ENCODE peak calls at places on chromosomes 13 and 19, in seven cellular contexts. A is neural crest cell, Q is pancreas, W is fibroblast of lung, D is hepatocyte, I is H9, B is fibroblast of pulmonary artery. V is an unnamed sample.

GRCh38 chr13:21501709-21502108 is 42.6 kb upstream of the ZDHHC20 start:
- DNase-seq in I (peak), A (no peak), D (peak), B (no peak), Q (no peak), W (no peak), V (peak)

GRCh38 chr19:48480476-48481190 is 11.5 kb downstream of the CYTH2 start:
- DNase-seq in Q (peak), W (peak), B (no peak), I (no peak), A (no peak), D (no peak), V (peak)

GRCh38 chr19:51651216-51651846 is 4.7 kb upstream of the SIGLEC14 start:
- DNase-seq in W (no peak), D (no peak), A (no peak), B (no peak), I (no peak), Q (no peak), V (no peak)

GRCh38 chr13:77698211-77699058 is 948 bp downstream of the SLAIN1 start:
- DNase-seq in B (no peak), D (peak), A (peak), W (peak), Q (peak), I (peak), V (peak)

GRCh38 chr13:29507356-29507755 is 88.1 kb downstream of the SLC7A1 start:
- DNase-seq in A (no peak), D (no peak), W (no peak), B (no peak), Q (no peak), I (no peak), V (no peak)

GRCh38 chr19:54074851-54075250 is 6.3 kb downstream of the TARM1 start:
- DNase-seq in B (no peak), Q (no peak), W (no peak), I (no peak), D (no peak), A (no peak), V (no peak)

GRCh38 chr13:71863249-71863648 is 3.8 kb downstream of the DACH1 start:
- DNase-seq in A (no peak), Q (no peak), W (no peak), I (no peak), B (no peak), D (no peak), V (no peak)

GRCh38 chr19:20077791-20078463 is at the start of gene ZNF90:
- DNase-seq in B (peak), I (peak), W (peak), A (peak), Q (peak), D (peak), V (peak)

GRCh38 chr19:52270266-52270885 is 989 bp downstream of the ZNF766 start:
- DNase-seq in I (no peak), A (no peak), W (peak), B (no peak), Q (peak), D (peak), V (peak)

GRCh38 chr19:35790981-35791813 is 15.8 kb downstream of the ARHGAP33 start:
- DNase-seq in W (no peak), B (no peak), Q (peak), A (no peak), I (no peak), D (no peak), V (peak)
- TF ChIP-seq CTCF in W (no peak), B (no peak), Q (no peak), A (no peak), I (peak), D (no peak), V (no peak)

GRCh38 chr19:17929056-17929455 is 3.8 kb upstream of the CCDC124 start:
- DNase-seq in A (no peak), I (no peak), Q (no peak), B (no peak), W (no peak), D (no peak), V (no peak)

GRCh38 chr19:17933414-17934129 is 757 bp downstream of the CCDC124 start:
- DNase-seq in A (no peak), Q (no peak), B (peak), D (peak), W (peak), I (no peak), V (no peak)

GRCh38 chr19:17931532-17932191 is 1.2 kb upstream of the CCDC124 start:
- DNase-seq in W (peak), I (peak), A (no peak), Q (no peak), B (peak), D (peak), V (peak)

GRCh38 chr19:17936379-17936778 is 3.6 kb downstream of the CCDC124 start:
- DNase-seq in D (no peak), Q (no peak), W (no peak), I (no peak), B (no peak), A (no peak), V (no peak)

GRCh38 chr19:17932485-17933338 is at the start of gene CCDC124:
- DNase-seq in W (peak), Q (peak), I (peak), A (peak), B (peak), D (peak), V (peak)
- TF ChIP-seq CTCF in W (peak), Q (peak), I (peak), A (peak), B (peak), D (peak), V (peak)

GRCh38 chr13:36848228-36848982 is 29.4 kb downstream of the RFXAP start:
- DNase-seq in W (no peak), D (no peak), Q (no peak), A (no peak), B (peak), I (no peak), V (peak)
- TF ChIP-seq CTCF in W (no peak), D (peak), Q (no peak), A (peak), B (peak), I (peak), V (no peak)

GRCh38 chr19:57546513-57546912 is 13.2 kb downstream of the ZNF550 start:
- DNase-seq in A (no peak), I (no peak), D (no peak), B (no peak), W (no peak), Q (no peak), V (no peak)

GRCh38 chr19:57552432-57552831 is 7.2 kb downstream of the ZNF550 start:
- DNase-seq in D (no peak), A (no peak), I (no peak), Q (no peak), W (no peak), B (no peak), V (no peak)
- TF ChIP-seq CTCF in D (no peak), A (no peak), I (peak), Q (no peak), W (no peak), B (no peak), V (no peak)

DNA sequence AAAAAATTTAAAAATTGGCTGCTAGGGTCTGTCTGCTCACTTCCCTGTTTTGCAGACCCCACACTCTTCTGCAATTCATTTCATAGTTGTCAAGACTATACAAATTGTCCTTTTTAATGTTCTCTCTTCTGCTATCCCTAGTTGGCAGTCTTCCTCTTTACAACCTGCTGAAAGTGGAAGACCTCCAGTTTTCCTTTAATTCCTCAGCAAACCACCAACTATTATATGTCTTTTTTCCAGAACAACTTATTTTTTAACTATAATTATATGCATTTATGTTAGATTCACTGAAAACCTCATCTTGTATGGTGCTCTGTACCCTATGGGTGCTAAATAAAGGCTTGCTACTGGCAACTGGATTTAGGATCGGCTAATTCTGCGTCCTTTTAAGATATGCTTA is 1.1 kb upstream of the PHF11 start:
- DNase-seq in D (no peak), A (no peak), Q (no peak), B (no peak), W (no peak), I (no peak), V (no peak)
- TF ChIP-seq CTCF in D (no peak), A (no peak), Q (no peak), B (no peak), W (no peak), I (no peak), V (no peak)

GRCh38 chr13:96027496-96027895 is 25.7 kb downstream of the UGGT2 start:
- DNase-seq in D (no peak), B (no peak), I (no peak), Q (no peak), W (no peak), A (no peak), V (no peak)

GRCh38 chr13:96033220-96034015 is 19.8 kb downstream of the UGGT2 start:
- DNase-seq in D (no peak), I (no peak), B (no peak), A (no peak), Q (no peak), W (no peak), V (no peak)

GRCh38 chr13:96032717-96033116 is 20.5 kb downstream of the UGGT2 start:
- DNase-seq in B (no peak), I (no peak), W (no peak), D (no peak), A (no peak), Q (no peak), V (no peak)

GRCh38 chr13:96025283-96025682 is 27.9 kb downstream of the UGGT2 start:
- DNase-seq in A (no peak), Q (no peak), B (peak), W (no peak), D (no peak), I (no peak), V (no peak)

GRCh38 chr13:96029002-96029401 is 24.2 kb downstream of the UGGT2 start:
- DNase-seq in B (no peak), D (no peak), Q (no peak), A (no peak), I (no peak), W (no peak), V (no peak)
- TF ChIP-seq CTCF in B (no peak), D (no peak), Q (no peak), A (no peak), I (no peak), W (no peak), V (no peak)

GRCh38 chr13:39283062-39283461 is 244.8 kb downstream of the NHLRC3 start:
- DNase-seq in W (no peak), A (no peak), I (no peak), D (no peak), Q (no peak), B (no peak), V (no peak)

GRCh38 chr13:39282400-39282972 is 244.2 kb downstream of the NHLRC3 start:
- DNase-seq in D (no peak), Q (no peak), B (no peak), A (no peak), I (no peak), W (no peak), V (no peak)

GRCh38 chr13:39279077-39279476 is 240.8 kb downstream of the NHLRC3 start:
- DNase-seq in W (no peak), Q (no peak), B (no peak), D (no peak), A (no peak), I (no peak), V (no peak)

GRCh38 chr13:39281539-39282150 is 243.4 kb downstream of the NHLRC3 start:
- DNase-seq in W (peak), I (no peak), Q (no peak), A (no peak), B (peak), D (no peak), V (no peak)

GRCh38 chr13:39284801-39285388 is 246.6 kb downstream of the NHLRC3 start:
- DNase-seq in D (no peak), B (peak), Q (no peak), I (peak), W (no peak), A (no peak), V (no peak)
- TF ChIP-seq CTCF in D (no peak), B (peak), Q (no peak), I (peak), W (peak), A (no peak), V (no peak)